ENCODE peak calls at places on chromosome 6, in four cellular contexts. E is COR-L47, S is pulmonary artery endothelial cell, T is left kidney. N is an unnamed sample.

GRCh38 chr6:121723623-121724022 is 288.2 kb downstream of the GJA1 start:
- DNase-seq in E (no peak), S (no peak), T (no peak), N (no peak)

GRCh38 chr6:116884530-116884929 is 7.5 kb downstream of the RFX6 start:
- DNase-seq in E (no peak), S (no peak), T (peak), N (no peak)

GRCh38 chr6:37049990-37050853 is 44.8 kb downstream of the FGD2 start:
- DNase-seq in E (no peak), S (no peak), T (no peak), N (no peak)

GRCh38 chr6:143397229-143398222 is 53.0 kb downstream of the ADAT2 start:
- DNase-seq in E (no peak), S (peak), T (peak), N (no peak)

GRCh38 chr6:114142256-114142655 is 171.3 kb upstream of the HDAC2 start:
- DNase-seq in E (no peak), S (no peak), T (no peak), N (no peak)

GRCh38 chr6:144725731-144726522 is 440.8 kb downstream of the UTRN start:
- DNase-seq in E (no peak), S (no peak), T (peak), N (no peak)

GRCh38 chr6:102390541-102390940 is 997.0 kb downstream of the GRIK2 start:
- DNase-seq in E (no peak), S (no peak), T (peak), N (no peak)

GRCh38 chr6:40344566-40345185 is 242.5 kb downstream of the LRFN2 start:
- DNase-seq in E (no peak), S (no peak), T (no peak), N (no peak)

GRCh38 chr6:35368038-35368887 is 25.9 kb downstream of the PPARD start:
- DNase-seq in E (no peak), S (no peak), T (no peak), N (no peak)

GRCh38 chr6:148682990-148683389 is 63.8 kb upstream of the UST start:
- DNase-seq in E (no peak), S (no peak), T (no peak), N (no peak)

GRCh38 chr6:15536201-15536955 is 126.5 kb downstream of the DTNBP1 start:
- DNase-seq in E (no peak), S (no peak), T (no peak), N (no peak)